ENCODE peak calls at places on chromosome 13, in six cellular contexts. L is keratinocyte, D is SK-N-SH, B is Panc1, U is uterus, I is IMR-90. Z is an unnamed sample.

GRCh38 chr13:25887962-25888655 is 163.7 kb downstream of the SHISA2 start:
- DNase-seq in L (no peak), D (no peak), B (no peak), U (no peak), I (no peak), Z (no peak)

GRCh38 chr13:26019881-26020535 is 31.8 kb downstream of the SHISA2 start:
- DNase-seq in L (no peak), D (no peak), B (no peak), U (no peak), I (peak; percentile 63), Z (no peak)

GRCh38 chr13:98476538-98476966 is 100.4 kb downstream of the STK24 start:
- DNase-seq in L (peak; percentile 66), D (no peak), B (no peak), U (peak; percentile 58), I (peak; percentile 92), Z (no peak)

GRCh38 chr13:45595968-45596367 is 19.6 kb downstream of the ERICH6B start:
- DNase-seq in L (no peak), D (no peak), B (no peak), U (no peak), I (no peak), Z (no peak)

GRCh38 chr13:69935043-69935442 is 172.6 kb upstream of the ATXN8OS start:
- DNase-seq in L (no peak), D (peak; percentile 9), B (no peak), U (no peak), I (no peak), Z (no peak)

GRCh38 chr13:43273362-43273761 is 250.0 kb downstream of the DNAJC15 start:
- DNase-seq in L (no peak), D (no peak), B (no peak), U (no peak), I (peak; percentile 59), Z (no peak)

GRCh38 chr13:27194895-27195764 is 23.5 kb upstream of the USP12 start:
- DNase-seq in L (no peak), D (no peak), B (peak; percentile 89), U (no peak), I (peak; percentile 95), Z (no peak)

GRCh38 chr13:106709509-106709908 is 141.6 kb upstream of the ARGLU1 start:
- DNase-seq in L (no peak), D (no peak), B (no peak), U (no peak), I (no peak), Z (no peak)

GRCh38 chr13:27168870-27169525 is 2.6 kb downstream of the USP12 start:
- DNase-seq in L (no peak), D (no peak), B (no peak), U (no peak), I (peak; percentile 39), Z (no peak)

GRCh38 chr13:60798503-60798902 is 401.5 kb downstream of the TDRD3 start:
- DNase-seq in L (no peak), D (no peak), B (no peak), U (no peak), I (no peak), Z (no peak)

GRCh38 chr13:99205621-99206220 is 5.1 kb downstream of the UBAC2 start:
- DNase-seq in L (no peak), D (no peak), B (no peak), U (no peak), I (no peak), Z (no peak)

GRCh38 chr13:34750078-34750703 is 191.9 kb upstream of the NBEA start:
- DNase-seq in L (no peak), D (peak; percentile 52), B (no peak), U (peak; percentile 69), I (no peak), Z (no peak)

GRCh38 chr13:60453490-60453889 is 56.5 kb downstream of the TDRD3 start:
- DNase-seq in L (no peak), D (no peak), B (no peak), U (no peak), I (peak; percentile 58), Z (no peak)

GRCh38 chr13:110250258-110250891 is 56.6 kb downstream of the COL4A1 start:
- DNase-seq in L (no peak), D (no peak), B (no peak), U (peak; percentile 70), I (peak; percentile 77), Z (peak; percentile 90)

GRCh38 chr13:33263976-33264619 is 21.5 kb downstream of the STARD13 start:
- DNase-seq in L (no peak), D (no peak), B (no peak), U (no peak), I (no peak), Z (no peak)

GRCh38 chr13:85529216-85529590 is 270.0 kb downstream of the SLITRK6 start:
- DNase-seq in L (no peak), D (no peak), B (no peak), U (no peak), I (peak; percentile 44), Z (no peak)

GRCh38 chr13:30000373-30000770 is 150.0 kb upstream of the UBL3 start:
- DNase-seq in L (no peak), D (no peak), B (no peak), U (no peak), I (no peak), Z (no peak)

GRCh38 chr13:104586010-104586746 is 1520.0 kb upstream of the SLC10A2 start:
- DNase-seq in L (no peak), D (no peak), B (peak; percentile 5), U (no peak), I (peak; percentile 87), Z (no peak)

GRCh38 chr13:90732049-90732448 is 615.4 kb upstream of the MIR17HG start:
- DNase-seq in L (no peak), D (no peak), B (no peak), U (no peak), I (no peak), Z (no peak)

GRCh38 chr13:97386832-97387486 is 47.0 kb upstream of the RAP2A start:
- DNase-seq in L (no peak), D (no peak), B (no peak), U (no peak), I (no peak), Z (no peak)

GRCh38 chr13:28147489-28147888 is 9.1 kb downstream of the PAN3 start:
- DNase-seq in L (no peak), D (no peak), B (no peak), U (no peak), I (peak; percentile 30), Z (no peak)

GRCh38 chr13:25977671-25978070 is 74.1 kb downstream of the SHISA2 start:
- DNase-seq in L (no peak), D (no peak), B (no peak), U (no peak), I (no peak), Z (no peak)

GRCh38 chr13:30982506-30982905 is 50.0 kb downstream of the TEX26 start:
- DNase-seq in L (no peak), D (no peak), B (no peak), U (no peak), I (no peak), Z (no peak)

GRCh38 chr13:43196171-43196611 is 172.8 kb downstream of the DNAJC15 start:
- DNase-seq in L (no peak), D (peak; percentile 70), B (no peak), U (peak; percentile 46), I (peak; percentile 8), Z (no peak)

GRCh38 chr13:104869501-104869900 is 1666.0 kb downstream of the EFNB2 start:
- DNase-seq in L (no peak), D (no peak), B (no peak), U (no peak), I (no peak), Z (no peak)

GRCh38 chr13:30889196-30889690 is 16.8 kb upstream of the MEDAG start:
- DNase-seq in L (no peak), D (no peak), B (no peak), U (no peak), I (no peak), Z (no peak)

GRCh38 chr13:59356607-59357006 is 807.1 kb downstream of the DIAPH3 start:
- DNase-seq in L (no peak), D (no peak), B (no peak), U (peak; percentile 31), I (peak; percentile 37), Z (no peak)

GRCh38 chr13:48235100-48235813 is 2.3 kb downstream of the ITM2B start:
- DNase-seq in L (no peak), D (peak; percentile 56), B (no peak), U (no peak), I (peak; percentile 25), Z (no peak)

GRCh38 chr13:79403113-79403512 is 2.9 kb downstream of the RBM26 start:
- DNase-seq in L (no peak), D (no peak), B (no peak), U (no peak), I (no peak), Z (no peak)
- H3K27ac ChIP-seq in L (peak overlapping the region; percentile 25), D (no peak overlapping the region), B (no peak overlapping the region), U (no peak overlapping the region), I (no peak overlapping the region), Z (no peak overlapping the region)

DNA sequence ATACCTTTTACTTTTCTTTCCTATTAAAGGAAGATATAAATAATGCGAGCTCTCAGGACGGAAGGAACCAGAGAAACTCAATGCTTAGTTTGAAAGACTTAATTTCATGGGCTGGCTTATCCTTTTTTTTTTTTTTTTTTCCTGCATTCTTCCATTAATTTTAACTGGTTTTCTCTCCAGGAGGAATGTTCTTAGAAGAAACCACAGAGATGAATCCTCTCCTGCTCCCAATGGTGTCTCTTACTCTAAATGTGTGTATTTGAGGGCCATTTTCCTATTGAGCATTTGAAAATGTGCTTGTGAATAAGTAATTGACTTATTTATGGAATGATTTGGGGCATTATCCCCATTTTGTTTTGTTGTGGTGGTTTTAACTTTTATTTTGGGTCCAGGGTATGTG is 494.9 kb downstream of the FOXO1 start:
- DNase-seq in L (no peak), D (no peak), B (no peak), U (no peak), I (no peak), Z (no peak)
- H3K4me3 ChIP-seq in L (no peak overlapping the region), D (no peak overlapping the region), B (no peak overlapping the region), U (no peak overlapping the region), I (no peak overlapping the region), Z (no peak overlapping the region)

DNA sequence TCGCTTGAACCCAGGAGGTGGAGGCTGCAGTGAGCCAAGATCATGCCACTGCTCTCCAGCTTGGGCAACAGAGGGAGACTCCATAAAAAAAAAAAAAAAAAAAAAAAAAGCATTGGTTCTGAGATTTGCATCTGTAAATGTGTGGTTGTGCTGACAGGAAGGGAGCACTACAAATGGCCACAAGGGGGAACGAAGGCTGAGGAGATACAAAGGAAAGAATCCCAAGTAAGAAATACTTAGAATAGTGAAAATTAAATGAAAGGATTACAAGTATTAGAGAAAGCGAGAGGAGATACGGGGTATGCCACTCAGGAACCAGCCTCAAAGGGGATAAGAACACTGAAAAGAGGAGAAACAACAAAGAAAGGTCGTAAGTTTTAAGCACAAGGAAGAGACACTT is 284.9 kb downstream of the KLF12 start:
- DNase-seq in L (no peak), D (no peak), B (no peak), U (no peak), I (peak; percentile 52), Z (no peak)
- TF ChIP-seq CTCF in L (no peak), D (peak; percentile 62), B (peak; percentile 48), U (no peak), I (peak; percentile 44), Z (no peak)

DNA sequence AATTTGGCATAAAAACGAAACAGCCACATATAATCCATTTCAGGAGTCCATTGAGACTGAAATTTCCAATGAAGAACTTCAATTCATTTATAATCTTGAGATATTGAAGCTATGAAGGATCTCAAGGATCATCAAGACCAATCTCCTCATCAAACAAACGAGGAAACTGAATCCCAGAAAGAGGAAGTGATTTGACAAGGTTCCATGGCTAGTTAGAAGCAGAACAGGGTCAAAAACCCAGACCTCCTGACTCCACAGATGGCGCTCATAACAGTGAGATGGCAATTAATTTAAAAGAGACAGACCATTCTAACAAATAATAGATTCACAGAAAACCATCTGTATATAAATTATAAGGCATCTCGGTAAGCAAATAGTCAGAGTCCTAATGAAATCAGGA is 229.7 kb downstream of the KCTD12 start:
- DNase-seq in L (no peak), D (no peak), B (no peak), U (no peak), I (no peak), Z (no peak)
- H3K27ac ChIP-seq in L (no peak overlapping the region), D (no peak overlapping the region), B (no peak overlapping the region), U (no peak overlapping the region), I (no peak overlapping the region), Z (no peak overlapping the region)